ENCODE peak calls at places on chromosomes 12 and 14, in four cellular contexts. E is brain microvascular endothelial cell, D is tibial nerve, R is ascending aorta. G is an unnamed sample.

GRCh38 chr12:51323966-51324895 is at the start of gene BIN2:
- DNase-seq in D (no peak), R (peak), E (no peak), G (peak)

GRCh38 chr14:67940476-67940875 is 120.9 kb downstream of the RAD51B start:
- DNase-seq in R (no peak), D (peak), E (no peak), G (no peak)

GRCh38 chr12:27564612-27565213 is 40.7 kb downstream of the PPFIBP1 start:
- DNase-seq in D (no peak), E (no peak), R (no peak), G (no peak)

GRCh38 chr12:67676624-67677023 is 28.1 kb downstream of the DYRK2 start:
- DNase-seq in E (no peak), R (no peak), D (no peak), G (no peak)

GRCh38 chr12:3777206-3777809 is 24.4 kb upstream of the CRACR2A start:
- DNase-seq in E (peak), D (peak), R (no peak), G (peak)

GRCh38 chr12:70052476-70052875 is 190.8 kb upstream of the CNOT2 start:
- DNase-seq in D (no peak), R (no peak), E (no peak), G (no peak)

GRCh38 chr12:80846930-80847329 is 90.8 kb downstream of the LIN7A start:
- DNase-seq in D (no peak), E (no peak), R (no peak), G (no peak)

GRCh38 chr12:118704517-118704916 is 276.8 kb upstream of the SRRM4 start:
- DNase-seq in D (no peak), E (no peak), R (no peak), G (no peak)

GRCh38 chr14:72604133-72604532 is 289.8 kb downstream of the DPF3 start:
- DNase-seq in R (peak), D (no peak), E (no peak), G (no peak)

GRCh38 chr12:120668797-120669054 is 18.2 kb upstream of the MLEC start:
- DNase-seq in D (no peak), R (no peak), E (no peak), G (no peak)

GRCh38 chr14:49220492-49220891 is 365.7 kb downstream of the RPS29 start:
- DNase-seq in E (no peak), R (no peak), D (no peak), G (no peak)

GRCh38 chr12:53174881-53175491 is 5.5 kb upstream of the ZNF740 start:
- DNase-seq in E (no peak), D (no peak), R (peak), G (no peak)

GRCh38 chr12:65836419-65837197 is 12.3 kb downstream of the HMGA2 start:
- DNase-seq in E (no peak), R (no peak), D (no peak), G (no peak)

GRCh38 chr14:70713096-70713875 is 71.6 kb downstream of the TTC9 start:
- DNase-seq in D (no peak), R (no peak), E (no peak), G (no peak)

GRCh38 chr14:48747683-48748082 is 838.5 kb downstream of the RPS29 start:
- DNase-seq in D (no peak), E (no peak), R (no peak), G (no peak)

GRCh38 chr12:98587084-98587483 is 6.4 kb upstream of the SLC25A3 start:
- DNase-seq in E (no peak), R (no peak), D (no peak), G (no peak)

GRCh38 chr12:14261096-14261495 is 104.4 kb upstream of the ATF7IP start:
- DNase-seq in E (no peak), D (no peak), R (no peak), G (no peak)

GRCh38 chr14:100299238-100299560 is 7.0 kb downstream of the SLC25A29 start:
- DNase-seq in D (no peak), R (no peak), E (no peak), G (no peak)

GRCh38 chr14:100298551-100299237 is 7.5 kb downstream of the SLC25A29 start:
- DNase-seq in R (no peak), E (no peak), D (no peak), G (no peak)

GRCh38 chr14:100295376-100296105 is 10.7 kb downstream of the SLC25A29 start:
- DNase-seq in R (no peak), D (no peak), E (no peak), G (no peak)

GRCh38 chr14:100296106-100296651 is 10.1 kb downstream of the SLC25A29 start:
- DNase-seq in D (no peak), R (no peak), E (no peak), G (no peak)

GRCh38 chr14:100297320-100298300 is 8.6 kb downstream of the SLC25A29 start:
- DNase-seq in E (peak), R (peak), D (peak), G (peak)
- H3K4me3 ChIP-seq in E (no peak), R (peak), D (no peak), G (no peak)

GRCh38 chr12:113469893-113470743 is 1.6 kb downstream of the LHX5 start:
- DNase-seq in E (no peak), R (no peak), D (no peak), G (no peak)
- H3K4me3 ChIP-seq in E (no peak), R (no peak), D (no peak), G (no peak)

GRCh38 chr12:2764398-2764797 is 30.4 kb upstream of the FKBP4 start:
- DNase-seq in R (no peak), D (no peak), E (no peak), G (no peak)
- H3K4me3 ChIP-seq in R (no peak), D (no peak), E (no peak), G (no peak)

GRCh38 chr12:94074970-94075695 is 73.2 kb upstream of the PLXNC1 start:
- DNase-seq in D (peak), R (peak), E (peak), G (no peak)

GRCh38 chr12:94077209-94077608 is 71.2 kb upstream of the PLXNC1 start:
- DNase-seq in D (no peak), E (no peak), R (no peak), G (no peak)

GRCh38 chr12:94073441-94074051 is 74.8 kb upstream of the PLXNC1 start:
- DNase-seq in R (peak), D (no peak), E (no peak), G (no peak)

GRCh38 chr12:94071258-94071657 is 77.1 kb upstream of the PLXNC1 start:
- DNase-seq in D (no peak), E (no peak), R (no peak), G (no peak)

DNA sequence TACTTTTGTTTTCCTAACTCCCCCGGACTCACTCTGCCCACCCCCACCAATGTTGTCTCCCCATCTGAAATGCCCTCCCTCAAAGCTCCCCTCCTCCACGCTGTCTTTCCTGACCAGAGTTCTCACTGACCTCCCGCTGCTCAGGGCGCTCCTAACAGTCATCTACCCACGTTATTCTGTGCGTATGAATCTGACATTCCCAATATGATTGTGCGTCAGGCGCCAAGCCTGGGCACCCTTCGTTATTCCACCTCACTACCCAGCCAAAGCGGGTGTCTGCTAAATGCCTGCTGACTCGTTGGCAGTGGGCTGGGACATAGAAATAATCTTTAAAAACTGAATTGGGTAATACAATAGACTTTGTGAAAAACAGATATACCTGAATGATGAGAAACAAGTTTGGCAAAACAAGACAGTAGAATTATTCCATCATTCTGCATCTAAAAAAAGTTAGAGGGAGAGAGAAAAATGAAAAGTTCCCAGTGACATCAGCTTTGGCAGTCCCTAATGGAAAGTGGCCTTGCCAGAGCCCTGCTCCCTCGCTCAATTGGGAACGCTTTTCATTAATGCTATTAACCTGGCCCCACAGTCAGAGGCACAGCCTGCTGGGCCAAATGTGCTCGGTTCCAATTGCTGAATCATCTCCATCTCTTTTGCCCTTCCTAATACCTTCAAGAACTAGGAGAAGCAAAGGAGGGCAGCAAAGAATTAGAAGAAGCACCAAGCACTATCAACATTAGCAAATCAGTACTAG is 74.0 kb upstream of the PLXNC1 start:
- DNase-seq in R (peak), D (peak), E (no peak), G (no peak)
- H3K4me3 ChIP-seq in R (peak), D (no peak), E (no peak), G (no peak)

GRCh38 chr14:103104654-103105511 is 10.4 kb downstream of the EXOC3L4 start:
- DNase-seq in D (peak), E (no peak), R (no peak), G (peak)
- H3K4me3 ChIP-seq in D (no peak), E (no peak), R (no peak), G (no peak)